ENCODE peak calls at places on chromosomes 2 and 18, in six cellular contexts. Y is endodermal cell, X is stomach, F is OCI-LY7, T is left lung, L is kidney epithelial cell. M is an unnamed sample.

GRCh38 chr2:10935953-10936942 is 24.5 kb downstream of the KCNF1 start:
- DNase-seq in Y (peak; percentile 87), X (no peak), F (no peak), T (no peak), L (peak; percentile 98), M (peak; percentile 80)

GRCh38 chr2:217313386-217313785 is 453.5 kb upstream of the TNP1 start:
- DNase-seq in Y (no peak), X (no peak), F (no peak), T (no peak), L (no peak), M (no peak)

GRCh38 chr18:80009661-80010550 is 21.5 kb upstream of the TXNL4A start:
- DNase-seq in Y (no peak), X (peak; percentile 28), F (no peak), T (no peak), L (no peak), M (peak; percentile 98)

GRCh38 chr2:46014911-46015654 is 282.1 kb upstream of the EPAS1 start:
- DNase-seq in Y (peak; percentile 75), X (no peak), F (no peak), T (no peak), L (no peak), M (peak; percentile 84)

GRCh38 chr2:22697054-22697453 is 687.9 kb upstream of the KLHL29 start:
- DNase-seq in Y (no peak), X (no peak), F (no peak), T (no peak), L (no peak), M (no peak)

GRCh38 chr2:200125463-200125862 is 170.1 kb downstream of the MAIP1 start:
- DNase-seq in Y (no peak), X (no peak), F (no peak), T (no peak), L (no peak), M (no peak)

GRCh38 chr2:74528600-74529356 is 728 bp downstream of the AUP1 start:
- DNase-seq in Y (no peak), X (no peak), F (peak; percentile 45), T (no peak), L (no peak), M (no peak)

GRCh38 chr2:2828774-2829368 is 497.8 kb upstream of the MYT1L start:
- DNase-seq in Y (peak; percentile 43), X (peak; percentile 15), F (no peak), T (no peak), L (no peak), M (peak; percentile 0)

GRCh38 chr2:180101846-180102245 is 94.7 kb upstream of the CWC22 start:
- DNase-seq in Y (no peak), X (no peak), F (no peak), T (no peak), L (no peak), M (no peak)

GRCh38 chr2:127913808-127914457 is 28.2 kb upstream of the AMMECR1L start:
- DNase-seq in Y (no peak), X (no peak), F (no peak), T (no peak), L (no peak), M (peak; percentile 21)

GRCh38 chr2:98805412-98806265 is 74.7 kb upstream of the MGAT4A start:
- DNase-seq in Y (peak; percentile 68), X (no peak), F (no peak), T (no peak), L (no peak), M (peak; percentile 80)

GRCh38 chr2:241255542-241256167 is 59.8 kb downstream of the HDLBP start:
- DNase-seq in Y (no peak), X (peak; percentile 22), F (no peak), T (no peak), L (no peak), M (no peak)

GRCh38 chr2:156118753-156119416 is 213.6 kb downstream of the NR4A2 start:
- DNase-seq in Y (no peak), X (no peak), F (no peak), T (no peak), L (no peak), M (no peak)

GRCh38 chr18:31680836-31681568 is 3.4 kb downstream of the B4GALT6 start:
- DNase-seq in Y (no peak), X (no peak), F (peak; percentile 54), T (no peak), L (no peak), M (peak; percentile 48)

GRCh38 chr2:38632980-38633379 is 30.3 kb upstream of the HNRNPLL start:
- DNase-seq in Y (no peak), X (no peak), F (no peak), T (no peak), L (no peak), M (no peak)

GRCh38 chr18:37548679-37549289 is 16.8 kb downstream of the CELF4 start:
- DNase-seq in Y (no peak), X (no peak), F (no peak), T (no peak), L (no peak), M (no peak)

GRCh38 chr2:228709788-228710371 is 528.4 kb upstream of the SPHKAP start:
- DNase-seq in Y (no peak), X (no peak), F (no peak), T (no peak), L (no peak), M (no peak)

DNA sequence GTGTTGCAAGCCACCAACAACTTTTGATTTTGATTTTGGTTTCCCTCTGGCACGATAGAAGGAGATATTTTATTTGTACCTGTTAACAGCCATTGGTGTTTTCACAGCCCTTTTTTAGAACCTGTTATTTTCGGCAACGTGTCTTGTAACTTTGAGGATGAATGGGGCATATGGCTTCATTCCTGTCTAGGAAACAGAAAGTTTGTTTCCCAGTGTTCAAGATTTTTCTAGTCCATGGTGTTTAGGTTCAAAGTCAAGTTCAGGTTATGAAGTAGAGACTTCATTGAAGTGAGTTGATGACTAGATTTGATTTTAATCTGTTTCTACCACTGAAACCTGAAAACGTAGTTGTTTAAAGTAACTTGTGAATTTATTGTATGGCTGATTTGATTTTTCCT is 343 bp downstream of the RASGRP3 start:
- DNase-seq in Y (no peak), X (no peak), F (no peak), T (no peak), L (no peak), M (no peak)
- H3K4me3 ChIP-seq in Y (peak overlapping the region; percentile 69), X (peak overlapping the region; percentile 67), F (peak overlapping the region; percentile 72), T (peak overlapping the region; percentile 54), L (peak overlapping the region; percentile 43), M (peak overlapping the region; percentile 64)

GRCh38 chr2:233033672-233034071 is 1.2 kb downstream of the NEU2 start:
- DNase-seq in Y (no peak), X (no peak), F (no peak), T (no peak), L (no peak), M (no peak)

GRCh38 chr2:233034091-233034882 is 1.8 kb downstream of the NEU2 start:
- DNase-seq in Y (no peak), X (no peak), F (no peak), T (no peak), L (no peak), M (no peak)

GRCh38 chr2:233029321-233029720 is 3.2 kb upstream of the NEU2 start:
- DNase-seq in Y (no peak), X (no peak), F (no peak), T (no peak), L (no peak), M (no peak)

GRCh38 chr2:233032551-233033320 is at the start of gene NEU2:
- DNase-seq in Y (no peak), X (no peak), F (no peak), T (no peak), L (no peak), M (peak; percentile 13)

DNA sequence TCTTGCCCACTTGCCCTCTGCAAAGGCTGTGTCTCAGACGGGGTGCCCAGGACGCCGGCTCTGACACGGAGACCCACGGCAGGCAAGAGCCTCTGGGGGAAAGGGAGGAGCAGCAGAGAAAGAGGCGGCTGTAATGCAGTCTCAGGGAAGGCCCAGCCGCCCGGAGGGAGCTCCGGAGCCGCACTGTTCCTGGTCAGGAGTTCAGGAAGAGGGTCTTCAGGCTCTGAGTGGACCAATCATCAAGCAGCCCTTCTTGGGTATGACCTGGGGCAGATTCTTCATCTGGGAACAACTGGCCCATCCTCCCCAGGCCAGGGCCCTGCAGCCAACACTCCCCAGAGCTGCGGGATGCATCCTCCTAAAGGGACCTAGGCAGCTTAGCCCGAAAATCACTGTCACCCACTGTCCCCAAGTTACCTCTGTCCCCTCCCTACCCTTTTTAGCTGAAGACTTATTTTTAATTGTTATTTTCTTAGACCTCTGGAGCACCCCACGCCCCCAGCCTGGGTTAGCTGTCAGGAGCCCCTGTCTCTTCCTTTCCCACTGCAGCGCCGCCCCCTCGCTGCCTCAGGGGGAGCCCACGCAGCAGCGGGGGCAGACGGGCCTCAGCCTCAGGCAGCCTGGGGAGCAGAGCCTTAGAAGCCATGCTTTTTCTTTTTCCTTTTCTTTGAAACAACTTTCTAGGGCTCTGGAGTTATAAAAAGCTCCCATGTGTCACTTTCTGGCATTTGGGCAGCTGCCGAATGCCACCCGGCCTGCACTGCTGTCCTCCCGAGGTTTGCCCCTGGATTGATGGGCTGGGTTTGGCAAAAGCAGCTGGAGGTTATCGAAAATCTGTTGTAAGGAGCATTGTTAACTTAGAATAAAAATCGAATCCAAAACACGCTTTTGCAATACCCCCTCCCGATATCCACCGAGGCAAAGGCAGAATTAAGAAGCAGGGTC is 644 bp upstream of the NEU2 start:
- DNase-seq in Y (no peak), X (no peak), F (no peak), T (no peak), L (no peak), M (no peak)
- TF ChIP-seq CTCF in Y (peak; percentile 22), X (no peak), F (peak; percentile 15), T (no peak), L (no peak), M (no peak)

GRCh38 chr2:160994141-160995002 is 165.9 kb upstream of the TANK start:
- DNase-seq in Y (peak; percentile 91), X (peak; percentile 71), F (peak; percentile 64), T (no peak), L (peak; percentile 65), M (peak; percentile 95)
- H3K4me3 ChIP-seq in Y (no peak overlapping the region), X (peak overlapping the region; percentile 19), F (no peak overlapping the region), T (no peak overlapping the region), L (peak overlapping the region; percentile 5), M (no peak overlapping the region)

DNA sequence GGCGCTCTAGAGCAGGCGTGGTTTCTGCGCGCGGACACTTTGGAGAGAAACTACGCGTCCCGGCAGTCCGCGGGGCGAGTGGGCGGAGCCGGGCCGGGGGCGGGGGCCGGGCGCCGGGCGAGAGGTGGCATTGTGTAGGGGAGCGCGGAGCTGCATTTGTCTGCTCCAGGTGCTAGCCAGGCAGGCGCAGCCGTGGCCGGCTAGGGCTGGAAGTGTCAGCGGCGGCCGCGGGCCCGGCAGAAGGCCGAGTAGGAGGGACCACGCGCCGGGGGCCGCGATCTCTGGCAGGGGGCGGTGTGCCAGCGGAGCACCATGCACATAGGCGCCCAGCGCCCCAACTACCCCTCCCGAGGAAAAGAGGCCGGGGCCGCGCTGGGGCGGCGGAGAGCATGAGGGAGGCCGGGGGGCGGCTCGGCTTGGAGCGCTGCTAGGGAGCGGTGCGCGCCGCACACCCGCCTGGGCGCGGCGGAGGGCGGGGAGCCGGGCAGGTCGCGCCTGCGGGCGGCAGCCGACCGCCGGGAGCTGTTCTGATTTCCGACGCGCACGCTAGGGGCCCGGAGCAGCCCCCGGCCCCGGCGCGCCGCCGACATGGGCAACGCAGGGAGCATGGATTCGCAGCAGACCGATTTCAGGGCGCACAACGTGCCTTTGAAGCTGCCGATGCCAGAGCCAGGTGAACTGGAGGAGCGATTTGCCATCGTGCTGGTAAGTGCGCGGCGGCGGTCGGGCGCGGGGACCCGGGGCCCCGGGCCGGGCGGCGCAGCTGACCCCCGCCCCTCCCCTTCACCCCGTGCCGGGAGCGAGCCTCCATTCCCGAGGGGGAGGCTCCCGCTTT is at the start of gene FMNL2:
- DNase-seq in Y (peak; percentile 98), X (peak; percentile 87), F (peak; percentile 10), T (peak; percentile 92), L (no peak), M (peak; percentile 84)
- TF ChIP-seq CTCF in Y (peak; percentile 37), X (no peak), F (no peak), T (no peak), L (no peak), M (no peak)

M was measured in cardiac fibroblast.